ENCODE peak calls at places on chromosomes 16 and 17, in ten cellular contexts. J is T follicular helper cell; V is thyroid gland; E is NCI-H1417 treated with DMSO at 0.1 percent for 48 hours; T is lower lobe of right lung; F is stimulated activated naive B cell treated with anti-CD40 and anti-IgM and Interleukin-4, amounts not matched to agents 10 μg/mL and 1 μg/mL and 100 μg/mL, for 72 hours; R is naive thymus-derived CD8-positive, alpha-beta T cell; Z is stimulated activated CD4-positive, alpha-beta T cell treated with anti-CD3 and anti-CD28 coated beads, Interleukin-2, amount 100 ng/mL, for 48 hours; H is lung; Y is activated effector memory CD4-positive, alpha-beta T cell treated with Interleukin-2 at 50 U/mL for 16 hours. M is an unnamed sample.

GRCh38 chr16:17375388-17376304 is 95.1 kb downstream of the XYLT1 start:
- DNase-seq in J (no peak), V (no peak), E (no peak), T (no peak), F (peak), R (no peak), Z (no peak), H (no peak), Y (no peak), M (no peak)

GRCh38 chr16:20313741-20314140 is 13.6 kb downstream of the GP2 start:
- DNase-seq in J (no peak), V (no peak), E (no peak), T (no peak), F (no peak), R (no peak), Z (no peak), H (no peak), Y (no peak), M (no peak)

GRCh38 chr16:58197314-58198012 is 443 bp downstream of the CSNK2A2 start:
- DNase-seq in J (no peak), V (no peak), E (no peak), T (no peak), F (no peak), R (no peak), Z (no peak), H (no peak), Y (no peak), M (no peak)

GRCh38 chr17:81241648-81242420 is 2.7 kb downstream of the NDUFAF8 start:
- DNase-seq in J (peak), V (peak), E (no peak), T (peak), F (peak), R (peak), Z (peak), H (peak), Y (peak), M (peak)

GRCh38 chr16:12208341-12209035 is 232.0 kb downstream of the SNX29 start:
- DNase-seq in J (no peak), V (no peak), E (no peak), T (no peak), F (no peak), R (no peak), Z (no peak), H (no peak), Y (no peak), M (no peak)

GRCh38 chr17:77838748-77839147 is 119.8 kb upstream of the TNRC6C start:
- DNase-seq in J (no peak), V (no peak), E (no peak), T (no peak), F (no peak), R (no peak), Z (no peak), H (no peak), Y (no peak), M (no peak)

GRCh38 chr17:42275527-42276358 is 448 bp downstream of the STAT5B start:
- DNase-seq in J (no peak), V (peak), E (no peak), T (no peak), F (no peak), R (peak), Z (peak), H (no peak), Y (no peak), M (peak)

GRCh38 chr17:76561799-76562268 is 22.0 kb downstream of the PRCD start:
- DNase-seq in J (no peak), V (no peak), E (no peak), T (no peak), F (no peak), R (no peak), Z (no peak), H (no peak), Y (no peak), M (no peak)

GRCh38 chr16:4814542-4815173 is 12.2 kb upstream of the ROGDI start:
- DNase-seq in J (no peak), V (no peak), E (no peak), T (no peak), F (no peak), R (no peak), Z (no peak), H (no peak), Y (no peak), M (no peak)

GRCh38 chr17:2214887-2215615 is 88.5 kb downstream of the SMG6 start:
- DNase-seq in J (no peak), V (no peak), E (no peak), T (no peak), F (no peak), R (no peak), Z (no peak), H (no peak), Y (no peak), M (no peak)

GRCh38 chr17:39804839-39805238 is 59.3 kb downstream of the IKZF3 start:
- DNase-seq in J (no peak), V (no peak), E (no peak), T (no peak), F (no peak), R (no peak), Z (no peak), H (no peak), Y (no peak), M (no peak)

GRCh38 chr16:57563487-57563750 is 21.0 kb downstream of the ADGRG5 start:
- DNase-seq in J (no peak), V (no peak), E (no peak), T (no peak), F (no peak), R (no peak), Z (no peak), H (no peak), Y (no peak), M (no peak)

GRCh38 chr17:28916302-28916934 is 13.5 kb upstream of the DHRS13 start:
- DNase-seq in J (no peak), V (peak), E (no peak), T (peak), F (no peak), R (no peak), Z (no peak), H (peak), Y (no peak), M (peak)

GRCh38 chr16:66551788-66552287 is 538 bp upstream of the CKLF start:
- DNase-seq in J (no peak), V (no peak), E (no peak), T (no peak), F (no peak), R (no peak), Z (no peak), H (no peak), Y (no peak), M (no peak)

GRCh38 chr16:84040823-84041391 is 1.7 kb downstream of the SLC38A8 start:
- DNase-seq in J (no peak), V (no peak), E (no peak), T (peak), F (no peak), R (no peak), Z (no peak), H (no peak), Y (no peak), M (no peak)

GRCh38 chr17:32161506-32162365 is 19.4 kb downstream of the RHOT1 start:
- DNase-seq in J (no peak), V (no peak), E (no peak), T (no peak), F (no peak), R (no peak), Z (no peak), H (no peak), Y (no peak), M (no peak)

GRCh38 chr17:2094891-2095535 is 40.1 kb downstream of the HIC1 start:
- DNase-seq in J (no peak), V (peak), E (no peak), T (peak), F (no peak), R (no peak), Z (no peak), H (peak), Y (no peak), M (no peak)

GRCh38 chr17:9959377-9959981 is 54.4 kb upstream of the RCVRN start:
- DNase-seq in J (no peak), V (no peak), E (no peak), T (no peak), F (peak), R (no peak), Z (peak), H (no peak), Y (no peak), M (peak)

GRCh38 chr17:48547839-48548686 is 3.2 kb upstream of the HOXB2 start:
- DNase-seq in J (peak), V (no peak), E (no peak), T (no peak), F (no peak), R (no peak), Z (no peak), H (no peak), Y (peak), M (no peak)

GRCh38 chr17:13879961-13880466 is 189.3 kb upstream of the COX10 start:
- DNase-seq in J (no peak), V (no peak), E (no peak), T (no peak), F (no peak), R (no peak), Z (no peak), H (no peak), Y (no peak), M (no peak)

M was measured in neural crest cell.